ENCODE peak calls at places on chromosomes 1 and 21, in seven cellular contexts. Q, D, S, Y, A, G and E are unnamed samples.

GRCh38 chr21:34227386-34227852 is 136.4 kb upstream of the KCNE2 start:
- DNase-seq in S (no peak), A (peak), D (peak), Y (no peak), Q (peak), G (no peak), E (no peak)

GRCh38 chr1:156387899-156388813 is 19.1 kb downstream of the RHBG start:
- DNase-seq in D (no peak), A (no peak), S (no peak), Y (no peak), G (no peak), Q (no peak), E (no peak)

GRCh38 chr1:41493117-41493536 is 8.6 kb upstream of the EDN2 start:
- DNase-seq in G (peak), Q (peak), S (no peak), A (peak), D (peak), Y (peak), E (no peak)

GRCh38 chr1:94686882-94687281 is 133.3 kb upstream of the SLC44A3 start:
- DNase-seq in A (no peak), D (no peak), Y (no peak), S (no peak), Q (no peak), G (no peak), E (no peak)

GRCh38 chr1:246117066-246117791 is 389.9 kb downstream of the SMYD3 start:
- DNase-seq in S (no peak), A (peak), G (no peak), Y (peak), D (peak), Q (peak), E (no peak)

GRCh38 chr1:185512442-185512841 is 195.4 kb upstream of the IVNS1ABP start:
- DNase-seq in S (no peak), D (no peak), Q (no peak), G (no peak), Y (peak), A (no peak), E (no peak)

GRCh38 chr1:211647666-211648065 is 27.8 kb downstream of the NEK2 start:
- DNase-seq in G (no peak), D (no peak), Q (no peak), A (no peak), Y (peak), S (no peak), E (no peak)

GRCh38 chr21:45154511-45155508 is 80.4 kb downstream of the ADARB1 start:
- DNase-seq in D (peak), Q (no peak), S (no peak), A (peak), Y (peak), G (no peak), E (no peak)

GRCh38 chr1:31511848-31512615 is 64.3 kb upstream of the TINAGL1 start:
- DNase-seq in A (no peak), G (no peak), S (no peak), Y (no peak), Q (no peak), D (no peak), E (no peak)

GRCh38 chr1:233613252-233614172 is at the start of gene KCNK1:
- DNase-seq in A (peak), Y (peak), S (peak), D (peak), Q (no peak), G (peak), E (peak)

GRCh38 chr1:240104662-240105061 is 13.0 kb downstream of the FMN2 start:
- DNase-seq in G (no peak), Q (no peak), D (no peak), Y (no peak), S (no peak), A (no peak), E (no peak)

GRCh38 chr21:37398697-37399096 is 32.1 kb downstream of the DYRK1A start:
- DNase-seq in G (no peak), A (no peak), S (no peak), D (no peak), Y (no peak), Q (no peak), E (no peak)

GRCh38 chr1:185969028-185969427 is 234.8 kb downstream of the HMCN1 start:
- DNase-seq in A (peak), S (no peak), G (no peak), Q (peak), Y (no peak), D (peak), E (no peak)

GRCh38 chr1:98739762-98740161 is 78.2 kb downstream of the SNX7 start:
- DNase-seq in A (no peak), G (no peak), Y (peak), S (no peak), D (no peak), Q (no peak), E (no peak)

GRCh38 chr1:155012052-155012546 is 9.5 kb downstream of the ZBTB7B start:
- DNase-seq in Q (no peak), Y (peak), S (peak), G (peak), A (peak), D (peak), E (no peak)

GRCh38 chr1:152756872-152757271 is 953 bp upstream of the KPRP start:
- DNase-seq in G (no peak), Y (peak), Q (no peak), A (no peak), S (no peak), D (no peak), E (no peak)

GRCh38 chr1:37189111-37189510 is 154.8 kb upstream of the GRIK3 start:
- DNase-seq in A (no peak), D (no peak), Y (no peak), G (no peak), Q (no peak), S (no peak), E (no peak)

GRCh38 chr1:187383366-187383765 is 554.6 kb downstream of the PLA2G4A start:
- DNase-seq in A (no peak), Q (no peak), Y (no peak), D (no peak), S (no peak), G (no peak), E (no peak)

GRCh38 chr1:183234660-183235476 is 48.8 kb downstream of the LAMC2 start:
- DNase-seq in S (no peak), G (peak), A (peak), Y (peak), Q (peak), D (peak), E (peak)

GRCh38 chr21:45836694-45837670 is 144.6 kb upstream of the COL6A1 start:
- DNase-seq in Y (no peak), A (peak), G (no peak), Q (no peak), D (no peak), S (no peak), E (no peak)

GRCh38 chr1:69163779-69164178 is 403.9 kb upstream of the LRRC7 start:
- DNase-seq in Y (no peak), G (no peak), S (no peak), A (no peak), D (peak), Q (no peak), E (no peak)

GRCh38 chr1:182259229-182259872 is 132.2 kb downstream of the GLUL start:
- DNase-seq in A (peak), G (peak), Q (no peak), S (peak), Y (peak), D (peak), E (peak)

GRCh38 chr21:31232344-31232743 is 111.7 kb downstream of the TIAM1 start:
- DNase-seq in G (no peak), A (no peak), D (no peak), S (no peak), Y (no peak), Q (no peak), E (no peak)

GRCh38 chr1:21511579-21512522 is 2.6 kb downstream of the ALPL start:
- DNase-seq in Y (peak), S (peak), D (peak), G (no peak), A (peak), Q (peak), E (peak)

GRCh38 chr1:230427477-230427876 is 1.3 kb upstream of the PGBD5 start:
- DNase-seq in Q (no peak), D (no peak), G (no peak), S (no peak), A (no peak), Y (no peak), E (no peak)

GRCh38 chr1:2314803-2315710 is 76.3 kb downstream of the MORN1 start:
- DNase-seq in Q (no peak), A (no peak), Y (no peak), D (no peak), G (peak), S (peak), E (no peak)

GRCh38 chr21:34132905-34133304 is 59.5 kb downstream of the MRPS6 start:
- DNase-seq in A (no peak), D (no peak), S (no peak), Y (no peak), Q (no peak), G (no peak), E (no peak)

GRCh38 chr1:206468571-206468970 is 1.7 kb upstream of the IKBKE start:
- DNase-seq in Y (no peak), A (no peak), D (no peak), G (no peak), S (no peak), Q (no peak), E (no peak)

GRCh38 chr1:65247419-65248359 is 61.7 kb upstream of the DNAJC6 start:
- DNase-seq in Y (peak), D (peak), A (peak), G (peak), Q (no peak), S (no peak), E (peak)

GRCh38 chr21:27812279-27812678 is 845.4 kb upstream of the ADAMTS5 start:
- DNase-seq in G (no peak), D (peak), S (no peak), Q (no peak), A (peak), Y (peak), E (no peak)

GRCh38 chr1:117633423-117633822 is 27.6 kb downstream of the TENT5C start:
- DNase-seq in Q (no peak), G (no peak), A (no peak), D (no peak), S (no peak), Y (no peak), E (no peak)

GRCh38 chr1:22618056-22618455 is 18.4 kb upstream of the C1QA start:
- DNase-seq in S (no peak), A (no peak), D (no peak), G (no peak), Q (no peak), Y (no peak), E (no peak)

GRCh38 chr1:59317343-59317742 is 20.4 kb downstream of the FGGY start:
- DNase-seq in G (no peak), S (no peak), D (no peak), Q (no peak), Y (no peak), A (no peak), E (no peak)

GRCh38 chr1:181816608-181817007 is 244.9 kb downstream of the ZNF648 start:
- DNase-seq in G (no peak), S (no peak), A (no peak), Y (peak), D (no peak), Q (no peak), E (no peak)

GRCh38 chr1:25945756-25946155 is 39.5 kb upstream of the STMN1 start:
- DNase-seq in Y (no peak), Q (no peak), D (no peak), G (no peak), S (no peak), A (no peak), E (no peak)

GRCh38 chr1:202279806-202280205 is 61.9 kb downstream of the UBE2T start:
- DNase-seq in G (no peak), D (peak), A (no peak), Y (no peak), S (no peak), Q (no peak), E (no peak)

GRCh38 chr1:94727846-94728715 is 92.1 kb upstream of the SLC44A3 start:
- DNase-seq in D (peak), A (peak), G (no peak), S (no peak), Y (peak), Q (peak), E (peak)

GRCh38 chr21:34852438-34852837 is 183.6 kb downstream of the CLIC6 start:
- DNase-seq in D (no peak), S (no peak), Q (no peak), G (no peak), Y (no peak), A (peak), E (no peak)

GRCh38 chr1:30962609-30963508 is 54.3 kb upstream of the SDC3 start:
- DNase-seq in Y (no peak), G (no peak), A (peak), D (no peak), Q (no peak), S (no peak), E (no peak)

DNA sequence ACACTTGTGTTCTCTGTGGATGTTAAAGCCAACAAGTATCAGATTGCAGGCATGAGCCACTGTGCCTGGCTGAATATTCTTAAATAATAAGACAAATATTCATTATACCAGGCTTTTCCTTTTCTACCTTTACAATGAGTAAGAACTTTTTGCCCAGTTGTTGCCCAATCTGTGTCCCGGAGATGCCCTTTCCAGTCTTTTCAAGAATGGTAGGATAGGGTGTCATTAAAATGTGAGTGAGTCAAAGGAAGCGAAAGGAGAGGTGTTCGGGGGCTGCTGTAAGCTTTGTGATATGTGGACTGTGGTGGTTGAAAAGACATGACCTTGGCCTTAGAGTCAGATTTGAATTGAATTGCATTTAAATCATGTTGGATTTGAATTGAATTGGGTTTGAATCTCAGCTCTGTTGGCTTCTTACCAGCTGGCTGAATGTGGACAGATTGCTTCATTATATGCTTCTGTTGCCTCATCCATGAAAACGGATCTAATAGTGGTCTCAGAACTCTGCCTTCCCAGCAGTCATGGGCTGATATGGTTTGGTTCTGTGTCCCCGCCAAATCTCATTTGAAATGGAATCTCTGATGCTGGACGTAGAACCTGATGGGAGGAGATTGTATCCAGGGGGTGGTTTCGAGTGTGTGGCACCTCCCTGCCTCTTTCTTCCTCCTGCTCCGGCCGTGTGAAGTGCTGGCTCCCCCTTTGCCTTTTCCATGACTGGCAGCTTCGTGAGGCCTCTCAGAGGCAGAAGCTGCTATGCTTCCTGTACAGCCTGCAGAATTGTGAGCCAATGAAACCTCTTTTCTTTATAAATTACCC is 22.7 kb upstream of the AADACL3 start:
- DNase-seq in D (peak), A (peak), Q (no peak), G (no peak), Y (no peak), S (no peak), E (no peak)
- H3K4me3 ChIP-seq in D (no peak), A (no peak), Q (no peak), G (no peak), Y (no peak), S (no peak), E (no peak)

GRCh38 chr1:204751883-204752687 is 66.5 kb upstream of the LRRN2 start:
- DNase-seq in D (no peak), Y (no peak), A (no peak), Q (no peak), S (no peak), G (no peak), E (no peak)
- TF ChIP-seq CTCF in D (no peak), Y (no peak), A (no peak), Q (no peak), S (no peak), G (no peak), E (no peak)

GRCh38 chr1:40039757-40040510 is 595 bp upstream of the CAP1 start:
- DNase-seq in G (peak), Y (peak), D (peak), A (peak), Q (peak), S (peak), E (peak)

GRCh38 chr1:40044065-40044575 is 3.6 kb downstream of the CAP1 start:
- DNase-seq in A (peak), S (no peak), D (no peak), Y (no peak), G (no peak), Q (no peak), E (no peak)

GRCh38 chr1:40040511-40041465 is at the start of gene CAP1:
- DNase-seq in A (peak), Q (peak), D (peak), G (peak), S (peak), Y (peak), E (peak)

GRCh38 chr1:40041466-40041838 is 923 bp downstream of the CAP1 start:
- DNase-seq in G (no peak), S (no peak), Q (no peak), A (no peak), D (no peak), Y (no peak), E (no peak)

GRCh38 chr1:40042337-40042736 is 1.8 kb downstream of the CAP1 start:
- DNase-seq in A (peak), S (no peak), G (no peak), Q (no peak), Y (peak), D (peak), E (no peak)
- H3K4me3 ChIP-seq in A (peak), S (peak), G (no peak), Q (peak), Y (no peak), D (peak), E (no peak)

GRCh38 chr1:222167111-222167510 is 380.8 kb downstream of the HHIPL2 start:
- DNase-seq in S (no peak), D (peak), G (no peak), Y (peak), A (peak), Q (peak), E (peak)
- TF ChIP-seq CTCF in S (peak), D (peak), G (no peak), Y (peak), A (peak), Q (peak), E (peak)

GRCh38 chr1:228337711-228338520 is 68.7 kb downstream of the TRIM11 start:
- DNase-seq in G (peak), A (no peak), Q (no peak), S (peak), D (no peak), Y (no peak), E (no peak)
- H3K4me3 ChIP-seq in G (no peak), A (no peak), Q (no peak), S (no peak), D (no peak), Y (no peak), E (no peak)

GRCh38 chr21:36209626-36210171 is 53.1 kb downstream of the DOP1B start:
- DNase-seq in Y (peak), Q (peak), A (peak), S (peak), D (peak), G (peak), E (peak)
- TF ChIP-seq CTCF in Y (peak), Q (peak), A (peak), S (peak), D (peak), G (no peak), E (peak)

DNA sequence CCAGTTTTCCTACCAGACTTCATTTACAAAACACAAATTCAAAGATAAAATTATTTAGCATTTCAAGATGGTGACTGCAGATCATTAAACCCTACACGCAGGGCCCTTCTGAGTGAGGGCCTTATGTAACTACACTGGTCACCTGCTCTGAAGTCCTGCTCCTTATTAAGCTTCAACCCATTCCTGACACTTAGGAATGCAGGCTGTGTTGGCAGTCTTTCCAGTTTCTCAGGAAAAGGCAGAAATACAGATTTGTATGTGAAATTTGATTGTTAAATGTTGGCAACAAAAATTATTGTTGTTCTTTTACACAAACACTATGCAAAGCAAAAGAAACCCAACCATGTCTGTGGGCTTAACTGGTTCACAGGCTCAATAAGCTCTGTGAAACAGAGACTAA is 25.8 kb upstream of the BCAS2 start:
- DNase-seq in Y (no peak), D (no peak), S (no peak), A (no peak), Q (no peak), G (no peak), E (no peak)
- H3K4me3 ChIP-seq in Y (no peak), D (no peak), S (no peak), A (no peak), Q (no peak), G (no peak), E (no peak)

DNA sequence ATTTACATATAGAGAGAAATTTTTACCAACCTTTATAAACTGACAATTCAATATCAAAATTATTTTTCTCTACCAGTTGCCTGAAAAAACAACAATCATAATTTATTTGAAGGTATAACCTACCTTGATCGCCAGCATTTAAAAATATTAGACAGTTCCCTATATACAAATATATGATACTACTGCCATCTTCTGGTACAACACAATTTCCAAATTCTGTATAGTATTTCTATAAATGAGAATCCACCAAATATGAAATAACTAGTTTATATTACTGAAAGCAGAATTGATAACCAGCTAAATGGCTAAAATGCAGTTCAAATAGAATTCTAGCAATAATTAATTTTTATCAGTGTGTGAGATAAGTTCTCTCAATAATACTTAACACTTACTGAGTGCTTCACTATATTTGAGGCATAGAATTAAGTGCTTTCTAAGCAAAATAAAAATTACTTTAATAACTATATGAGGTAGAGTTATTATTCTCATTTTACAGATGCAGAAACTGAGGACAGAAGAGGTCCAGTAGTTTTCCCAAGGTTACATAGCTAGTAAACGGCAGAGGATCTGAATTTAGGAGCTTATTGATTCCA is 75.6 kb downstream of the PIGK start:
- DNase-seq in Q (no peak), Y (peak), S (no peak), G (no peak), A (peak), D (peak), E (no peak)
- TF ChIP-seq CTCF in Q (peak), Y (no peak), S (peak), G (peak), A (peak), D (peak), E (peak)

GRCh38 chr1:193183019-193183643 is 3.3 kb downstream of the B3GALT2 start:
- DNase-seq in S (no peak), D (peak), Y (peak), Q (peak), G (no peak), A (peak), E (no peak)

GRCh38 chr1:193185861-193186714 is at the start of gene B3GALT2:
- DNase-seq in Q (no peak), G (no peak), A (peak), S (no peak), D (peak), Y (peak), E (no peak)

GRCh38 chr1:193187114-193187513 is 701 bp upstream of the B3GALT2 start:
- DNase-seq in S (no peak), G (no peak), A (no peak), Y (no peak), Q (no peak), D (no peak), E (no peak)

GRCh38 chr1:193184776-193185175 is 1.6 kb downstream of the B3GALT2 start:
- DNase-seq in Y (no peak), S (no peak), G (no peak), A (no peak), D (no peak), Q (no peak), E (no peak)

GRCh38 chr1:193185206-193185605 is 1.2 kb downstream of the B3GALT2 start:
- DNase-seq in D (no peak), Y (no peak), G (no peak), S (no peak), Q (no peak), A (no peak), E (no peak)
- H3K4me3 ChIP-seq in D (no peak), Y (no peak), G (no peak), S (peak), Q (peak), A (no peak), E (no peak)